ENCODE peak calls at places on chromosomes 3 and 15, in eight cellular contexts. L, W, Y, G, R, P, F and Z are unnamed samples.
A peak's percentile ranks its signal among the peaks of the same experiment; 100 is the strongest.

GRCh38 chr3:161266731-161267150 is 45.6 kb downstream of the NMD3 start:
- DNase-seq in L (no peak), W (no peak), Y (peak; percentile 53), G (no peak), R (peak; percentile 76), P (no peak), F (no peak), Z (no peak)

GRCh38 chr3:217948-218347 is 21.4 kb downstream of the CHL1 start:
- DNase-seq in L (no peak), W (no peak), Y (no peak), G (no peak), R (no peak), P (no peak), F (no peak), Z (no peak)

GRCh38 chr15:83398591-83398990 is 48.5 kb upstream of the SH3GL3 start:
- DNase-seq in L (no peak), W (no peak), Y (peak; percentile 20), G (no peak), R (peak; percentile 5), P (no peak), F (no peak), Z (no peak)

GRCh38 chr15:68725736-68726135 is 95.0 kb downstream of the ANP32A start:
- DNase-seq in L (no peak), W (peak; percentile 34), Y (no peak), G (no peak), R (peak; percentile 75), P (no peak), F (peak; percentile 40), Z (no peak)

GRCh38 chr3:104360038-104360437 is 1006.7 kb upstream of the ALCAM start:
- DNase-seq in L (no peak), W (no peak), Y (no peak), G (no peak), R (no peak), P (no peak), F (no peak), Z (no peak)

GRCh38 chr3:147298511-147298982 is 107.8 kb downstream of the ZIC4 start:
- DNase-seq in L (no peak), W (no peak), Y (peak; percentile 97), G (no peak), R (peak; percentile 99), P (no peak), F (no peak), Z (no peak)

GRCh38 chr3:135581806-135582205 is 383.7 kb upstream of the PPP2R3A start:
- DNase-seq in L (no peak), W (no peak), Y (no peak), G (no peak), R (no peak), P (no peak), F (no peak), Z (no peak)

GRCh38 chr3:100297784-100298183 is 36.8 kb upstream of the NIT2 start:
- DNase-seq in L (no peak), W (no peak), Y (no peak), G (no peak), R (no peak), P (no peak), F (no peak), Z (no peak)

GRCh38 chr3:20060924-20061323 is 20.7 kb downstream of the KAT2B start:
- DNase-seq in L (peak; percentile 47), W (no peak), Y (no peak), G (no peak), R (peak; percentile 81), P (peak; percentile 40), F (no peak), Z (no peak)

GRCh38 chr3:100902572-100902971 is 90.6 kb downstream of the ABI3BP start:
- DNase-seq in L (no peak), W (no peak), Y (peak; percentile 74), G (no peak), R (no peak), P (no peak), F (no peak), Z (no peak)

DNA sequence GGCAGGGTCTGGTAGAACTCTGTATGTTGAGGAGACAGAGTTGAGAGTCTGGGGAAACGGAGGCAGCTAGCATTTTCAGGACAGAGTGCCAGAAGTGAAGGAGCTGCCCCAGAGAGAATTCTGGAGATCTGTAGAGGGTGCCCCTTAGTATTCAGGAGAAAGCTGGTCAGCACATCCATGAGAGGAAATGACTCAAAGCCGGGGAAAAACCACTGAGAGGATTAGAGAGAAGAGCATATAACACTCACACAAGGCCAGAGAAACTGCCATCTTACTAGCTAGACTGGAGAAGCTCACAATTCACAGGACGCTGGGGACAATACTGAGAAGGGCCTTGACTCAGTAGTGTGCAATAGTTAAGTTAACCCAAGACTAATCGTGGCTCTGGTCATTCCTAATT is 75.7 kb upstream of the DPPA4 start:
- DNase-seq in L (no peak), W (no peak), Y (no peak), G (no peak), R (no peak), P (no peak), F (no peak), Z (no peak)
- H3K4me3 ChIP-seq in L (no peak overlapping the region), W (no peak overlapping the region), Y (no peak overlapping the region), G (no peak overlapping the region), R (no peak overlapping the region), P (no peak overlapping the region), F (no peak overlapping the region), Z (no peak overlapping the region)

GRCh38 chr15:34987623-34987981 is 485 bp downstream of the ZNF770 start:
- DNase-seq in L (peak; percentile 58), W (no peak), Y (no peak), G (no peak), R (no peak), P (no peak), F (no peak), Z (no peak)

GRCh38 chr15:34994925-34995324 is 6.8 kb upstream of the ZNF770 start:
- DNase-seq in L (no peak), W (no peak), Y (no peak), G (peak; percentile 71), R (no peak), P (no peak), F (no peak), Z (no peak)

GRCh38 chr15:34987982-34988873 is at the start of gene ZNF770:
- DNase-seq in L (peak; percentile 84), W (peak; percentile 84), Y (peak; percentile 29), G (peak; percentile 84), R (peak; percentile 82), P (peak; percentile 81), F (peak; percentile 83), Z (peak; percentile 71)

GRCh38 chr15:34993877-34994276 is 5.8 kb upstream of the ZNF770 start:
- DNase-seq in L (no peak), W (no peak), Y (no peak), G (no peak), R (no peak), P (peak; percentile 76), F (no peak), Z (no peak)

DNA sequence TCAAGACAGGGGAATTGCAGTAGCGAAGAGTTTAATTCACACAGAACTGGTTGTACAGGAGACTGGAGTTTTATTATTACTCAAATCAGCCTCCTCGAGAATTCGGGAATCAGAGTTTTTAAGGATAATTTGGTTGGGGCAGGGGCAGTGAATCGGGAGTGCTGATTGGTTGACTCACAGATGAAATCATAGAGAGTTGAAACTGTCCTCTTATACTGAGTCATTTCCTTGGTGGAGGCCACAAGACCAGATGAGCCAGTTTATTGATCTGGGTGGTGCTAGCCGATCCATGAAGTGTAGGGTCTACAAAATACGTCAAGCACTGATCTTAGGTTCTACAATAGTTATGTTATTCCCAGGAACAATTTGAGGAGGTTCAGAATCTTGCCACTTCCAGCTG is 5.3 kb upstream of the ZNF770 start:
- DNase-seq in L (no peak), W (no peak), Y (no peak), G (no peak), R (no peak), P (no peak), F (no peak), Z (no peak)
- H3K4me3 ChIP-seq in L (no peak overlapping the region), W (no peak overlapping the region), Y (no peak overlapping the region), G (no peak overlapping the region), R (no peak overlapping the region), P (no peak overlapping the region), F (no peak overlapping the region), Z (no peak overlapping the region)

GRCh38 chr15:36882487-36883108 is 217.8 kb downstream of the MEIS2 start:
- DNase-seq in L (peak; percentile 60), W (peak; percentile 30), Y (no peak), G (peak; percentile 62), R (no peak), P (no peak), F (no peak), Z (no peak)
- H3K4me3 ChIP-seq in L (no peak overlapping the region), W (no peak overlapping the region), Y (peak overlapping the region; percentile 24), G (no peak overlapping the region), R (peak overlapping the region; percentile 32), P (no peak overlapping the region), F (peak overlapping the region; percentile 26), Z (no peak overlapping the region)

GRCh38 chr15:63218114-63218808 is 28.9 kb downstream of the RAB8B start:
- DNase-seq in L (no peak), W (no peak), Y (no peak), G (no peak), R (peak; percentile 83), P (no peak), F (no peak), Z (no peak)

GRCh38 chr15:63211549-63211948 is 22.1 kb downstream of the RAB8B start:
- DNase-seq in L (no peak), W (no peak), Y (no peak), G (no peak), R (no peak), P (no peak), F (no peak), Z (no peak)

GRCh38 chr15:63210151-63211051 is 21.0 kb downstream of the RAB8B start:
- DNase-seq in L (no peak), W (no peak), Y (peak; percentile 56), G (peak; percentile 42), R (no peak), P (no peak), F (no peak), Z (peak; percentile 87)

GRCh38 chr15:63212050-63212973 is 22.9 kb downstream of the RAB8B start:
- DNase-seq in L (no peak), W (no peak), Y (peak; percentile 70), G (no peak), R (peak; percentile 62), P (no peak), F (no peak), Z (no peak)
- H3K4me3 ChIP-seq in L (no peak overlapping the region), W (no peak overlapping the region), Y (no peak overlapping the region), G (no peak overlapping the region), R (no peak overlapping the region), P (no peak overlapping the region), F (no peak overlapping the region), Z (no peak overlapping the region)